ENCODE peak calls at places on chromosomes 12 and 14, in ten cellular contexts. One of them, this sample, is unnamed. For H3K4me1, the result is how much of the 10 kb centered on the place peaks cover.

GRCh38 chr12:49671051-49671765 is 36.0 kb downstream of the FMNL3 start:
- DNase-seq in psoas muscle: no peak
- DNase-seq in aorta: no peak
- DNase-seq in cardiac muscle cell: no peak
- DNase-seq in fibroblast of lung: no peak
- DNase-seq in GM23338: no peak
- DNase-seq in body of pancreas: peak
- DNase-seq in breast epithelium: no peak
- DNase-seq in SK-N-SH: no peak
- DNase-seq in naive thymus-derived CD4-positive, alpha-beta T cell: peak
- DNase-seq in this sample: no peak

GRCh38 chr12:48004039-48004940 is at the start of gene COL2A1:
- DNase-seq in psoas muscle: peak
- DNase-seq in aorta: no peak
- DNase-seq in cardiac muscle cell: peak
- DNase-seq in fibroblast of lung: peak
- DNase-seq in GM23338: peak
- DNase-seq in body of pancreas: no peak
- DNase-seq in breast epithelium: no peak
- DNase-seq in SK-N-SH: peak
- DNase-seq in naive thymus-derived CD4-positive, alpha-beta T cell: no peak
- DNase-seq in this sample: no peak

GRCh38 chr12:92297932-92298681 is 152.5 kb upstream of the BTG1 start:
- DNase-seq in psoas muscle: no peak
- DNase-seq in aorta: no peak
- DNase-seq in cardiac muscle cell: peak
- DNase-seq in fibroblast of lung: peak
- DNase-seq in GM23338: no peak
- DNase-seq in body of pancreas: peak
- DNase-seq in breast epithelium: no peak
- DNase-seq in SK-N-SH: no peak
- DNase-seq in naive thymus-derived CD4-positive, alpha-beta T cell: peak
- DNase-seq in this sample: no peak

GRCh38 chr12:77070382-77071294 is 5.3 kb upstream of the E2F7 start:
- DNase-seq in psoas muscle: no peak
- DNase-seq in aorta: no peak
- DNase-seq in cardiac muscle cell: no peak
- DNase-seq in fibroblast of lung: no peak
- DNase-seq in GM23338: no peak
- DNase-seq in body of pancreas: no peak
- DNase-seq in breast epithelium: no peak
- DNase-seq in SK-N-SH: no peak
- DNase-seq in naive thymus-derived CD4-positive, alpha-beta T cell: no peak
- DNase-seq in this sample: no peak

GRCh38 chr12:108826807-108827721 is 30.3 kb downstream of the SSH1 start:
- DNase-seq in psoas muscle: no peak
- DNase-seq in aorta: no peak
- DNase-seq in cardiac muscle cell: peak
- DNase-seq in fibroblast of lung: peak
- DNase-seq in GM23338: no peak
- DNase-seq in body of pancreas: no peak
- DNase-seq in breast epithelium: no peak
- DNase-seq in SK-N-SH: peak
- DNase-seq in naive thymus-derived CD4-positive, alpha-beta T cell: no peak
- DNase-seq in this sample: no peak

GRCh38 chr14:52313493-52313881 is 625 bp upstream of the PTGER2 start:
- DNase-seq in psoas muscle: no peak
- DNase-seq in aorta: no peak
- DNase-seq in cardiac muscle cell: peak
- DNase-seq in fibroblast of lung: peak
- DNase-seq in GM23338: peak
- DNase-seq in body of pancreas: no peak
- DNase-seq in breast epithelium: no peak
- DNase-seq in SK-N-SH: no peak
- DNase-seq in naive thymus-derived CD4-positive, alpha-beta T cell: no peak
- DNase-seq in this sample: no peak

GRCh38 chr14:55151601-55152000 is 22.5 kb downstream of the LGALS3 start:
- DNase-seq in psoas muscle: no peak
- DNase-seq in aorta: no peak
- DNase-seq in cardiac muscle cell: no peak
- DNase-seq in fibroblast of lung: no peak
- DNase-seq in GM23338: no peak
- DNase-seq in body of pancreas: no peak
- DNase-seq in breast epithelium: no peak
- DNase-seq in SK-N-SH: no peak
- DNase-seq in naive thymus-derived CD4-positive, alpha-beta T cell: no peak
- DNase-seq in this sample: no peak

GRCh38 chr12:32053881-32054624 is 52.6 kb upstream of the BICD1 start:
- DNase-seq in psoas muscle: no peak
- DNase-seq in aorta: no peak
- DNase-seq in cardiac muscle cell: no peak
- DNase-seq in fibroblast of lung: no peak
- DNase-seq in GM23338: no peak
- DNase-seq in body of pancreas: no peak
- DNase-seq in breast epithelium: no peak
- DNase-seq in SK-N-SH: no peak
- DNase-seq in naive thymus-derived CD4-positive, alpha-beta T cell: no peak
- DNase-seq in this sample: no peak

DNA sequence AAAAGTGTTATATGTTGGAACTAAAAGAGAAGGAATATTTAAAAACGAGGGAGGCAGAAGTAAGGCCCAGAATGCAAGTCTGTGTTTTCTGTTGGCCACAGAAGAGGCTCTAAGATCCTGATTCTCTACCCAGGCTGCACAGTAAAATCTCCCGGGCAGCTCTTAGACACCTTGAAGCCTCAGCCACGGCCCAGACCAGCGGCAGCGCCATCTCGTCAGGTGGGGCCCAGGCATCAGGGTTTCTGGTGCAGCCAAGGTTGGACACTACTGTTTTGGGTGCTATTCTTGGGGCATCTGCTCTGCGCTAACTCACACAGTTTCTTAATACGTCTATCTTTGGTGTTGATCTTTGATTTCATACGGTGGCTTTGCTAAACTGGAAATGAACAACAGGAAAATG is 16.8 kb downstream of the FAM181A start:
- DNase-seq in psoas muscle: no peak
- DNase-seq in aorta: no peak
- DNase-seq in cardiac muscle cell: no peak
- DNase-seq in fibroblast of lung: no peak
- DNase-seq in GM23338: no peak
- DNase-seq in body of pancreas: no peak
- DNase-seq in breast epithelium: no peak
- DNase-seq in SK-N-SH: no peak
- DNase-seq in naive thymus-derived CD4-positive, alpha-beta T cell: no peak
- DNase-seq in this sample: no peak
- H3K4me1 ChIP-seq in psoas muscle: half or more
- H3K4me1 ChIP-seq in aorta: under half
- H3K4me1 ChIP-seq in cardiac muscle cell: under half
- H3K4me1 ChIP-seq in fibroblast of lung: under half
- H3K4me1 ChIP-seq in GM23338: under half
- H3K4me1 ChIP-seq in body of pancreas: half or more
- H3K4me1 ChIP-seq in breast epithelium: under half
- H3K4me1 ChIP-seq in SK-N-SH: under half
- H3K4me1 ChIP-seq in naive thymus-derived CD4-positive, alpha-beta T cell: under half
- H3K4me1 ChIP-seq in this sample: under half

DNA sequence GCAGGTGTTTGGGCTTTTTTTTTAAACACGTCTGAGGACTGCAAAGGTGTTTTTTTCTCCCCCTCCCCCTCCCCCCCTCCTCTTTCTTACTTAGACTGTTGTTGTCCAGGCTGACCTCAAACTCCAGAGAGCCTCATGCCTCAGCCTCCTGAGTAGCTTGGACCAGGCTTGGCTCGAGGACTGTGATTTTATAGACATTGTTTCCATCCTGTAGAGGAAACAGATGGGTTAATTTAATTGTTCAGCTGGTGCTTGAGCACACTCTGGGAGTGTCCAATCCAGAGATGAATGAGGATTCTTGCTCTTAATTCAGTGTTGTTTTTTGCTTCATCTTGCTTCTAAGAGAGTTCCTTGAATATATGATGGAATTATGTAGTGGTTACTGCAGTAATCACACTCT is 42.1 kb downstream of the RASSF3 start:
- DNase-seq in psoas muscle: no peak
- DNase-seq in aorta: no peak
- DNase-seq in cardiac muscle cell: no peak
- DNase-seq in fibroblast of lung: no peak
- DNase-seq in GM23338: no peak
- DNase-seq in body of pancreas: no peak
- DNase-seq in breast epithelium: no peak
- DNase-seq in SK-N-SH: peak
- DNase-seq in naive thymus-derived CD4-positive, alpha-beta T cell: no peak
- DNase-seq in this sample: no peak
- H3K4me1 ChIP-seq in psoas muscle: under half
- H3K4me1 ChIP-seq in aorta: under half
- H3K4me1 ChIP-seq in cardiac muscle cell: under half
- H3K4me1 ChIP-seq in fibroblast of lung: under half
- H3K4me1 ChIP-seq in GM23338: under half
- H3K4me1 ChIP-seq in body of pancreas: under half
- H3K4me1 ChIP-seq in breast epithelium: under half
- H3K4me1 ChIP-seq in SK-N-SH: under half
- H3K4me1 ChIP-seq in naive thymus-derived CD4-positive, alpha-beta T cell: half or more
- H3K4me1 ChIP-seq in this sample: under half

GRCh38 chr14:64235652-64236640 is 58.2 kb downstream of the ESR2 start:
- DNase-seq in psoas muscle: no peak
- DNase-seq in aorta: no peak
- DNase-seq in cardiac muscle cell: no peak
- DNase-seq in fibroblast of lung: no peak
- DNase-seq in GM23338: no peak
- DNase-seq in body of pancreas: no peak
- DNase-seq in breast epithelium: no peak
- DNase-seq in SK-N-SH: no peak
- DNase-seq in naive thymus-derived CD4-positive, alpha-beta T cell: no peak
- DNase-seq in this sample: no peak

GRCh38 chr14:64232095-64232830 is 61.9 kb downstream of the ESR2 start:
- DNase-seq in psoas muscle: peak
- DNase-seq in aorta: no peak
- DNase-seq in cardiac muscle cell: peak
- DNase-seq in fibroblast of lung: peak
- DNase-seq in GM23338: no peak
- DNase-seq in body of pancreas: no peak
- DNase-seq in breast epithelium: no peak
- DNase-seq in SK-N-SH: no peak
- DNase-seq in naive thymus-derived CD4-positive, alpha-beta T cell: no peak
- DNase-seq in this sample: no peak

GRCh38 chr14:64232944-64233343 is 61.2 kb downstream of the ESR2 start:
- DNase-seq in psoas muscle: no peak
- DNase-seq in aorta: no peak
- DNase-seq in cardiac muscle cell: no peak
- DNase-seq in fibroblast of lung: no peak
- DNase-seq in GM23338: no peak
- DNase-seq in body of pancreas: no peak
- DNase-seq in breast epithelium: no peak
- DNase-seq in SK-N-SH: no peak
- DNase-seq in naive thymus-derived CD4-positive, alpha-beta T cell: no peak
- DNase-seq in this sample: no peak

GRCh38 chr14:64233791-64234190 is 60.4 kb downstream of the ESR2 start:
- DNase-seq in psoas muscle: no peak
- DNase-seq in aorta: no peak
- DNase-seq in cardiac muscle cell: no peak
- DNase-seq in fibroblast of lung: no peak
- DNase-seq in GM23338: no peak
- DNase-seq in body of pancreas: no peak
- DNase-seq in breast epithelium: no peak
- DNase-seq in SK-N-SH: no peak
- DNase-seq in naive thymus-derived CD4-positive, alpha-beta T cell: no peak
- DNase-seq in this sample: no peak

DNA sequence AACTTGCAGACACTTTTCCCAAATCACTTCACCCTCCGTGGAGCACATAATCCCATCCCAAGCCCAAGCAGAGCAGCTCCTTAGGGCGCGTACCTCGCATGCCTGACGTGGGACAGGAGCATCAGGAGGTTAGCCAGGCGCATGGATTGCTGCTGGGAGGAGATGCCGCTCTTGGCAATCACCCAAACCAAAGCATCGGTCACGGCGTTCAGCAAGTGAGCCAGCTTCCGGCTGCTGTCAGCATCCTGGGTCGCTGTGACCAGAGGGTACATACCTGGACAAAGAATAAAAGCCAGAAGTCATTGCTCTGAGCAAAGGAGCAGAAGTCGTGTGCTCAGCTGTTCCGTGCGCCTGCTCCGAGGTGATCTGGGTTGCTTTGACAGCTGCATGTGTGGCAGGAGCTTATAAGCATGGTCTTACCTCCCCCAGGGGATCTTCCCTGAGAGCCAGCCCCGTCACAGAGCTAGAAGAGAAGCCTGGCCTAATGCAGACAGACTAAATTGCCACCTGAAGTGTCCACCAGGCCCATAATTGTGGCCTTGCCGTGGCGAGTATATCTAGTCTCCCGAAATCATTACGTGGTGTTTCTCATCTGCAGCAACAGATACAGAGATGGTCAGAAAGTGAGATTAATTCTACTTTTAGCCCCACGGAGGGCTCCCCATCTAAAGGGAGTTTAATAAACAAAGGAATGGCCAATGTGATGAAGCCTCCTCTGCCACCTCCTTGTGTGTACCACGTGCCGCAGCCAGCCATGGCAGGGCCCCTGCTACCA is 59.1 kb downstream of the ESR2 start:
- DNase-seq in psoas muscle: peak
- DNase-seq in aorta: no peak
- DNase-seq in cardiac muscle cell: peak
- DNase-seq in fibroblast of lung: peak
- DNase-seq in GM23338: no peak
- DNase-seq in body of pancreas: peak
- DNase-seq in breast epithelium: peak
- DNase-seq in SK-N-SH: peak
- DNase-seq in naive thymus-derived CD4-positive, alpha-beta T cell: no peak
- DNase-seq in this sample: no peak
- H3K4me1 ChIP-seq in psoas muscle: under half
- H3K4me1 ChIP-seq in aorta: under half
- H3K4me1 ChIP-seq in cardiac muscle cell: under half
- H3K4me1 ChIP-seq in fibroblast of lung: under half
- H3K4me1 ChIP-seq in GM23338: under half
- H3K4me1 ChIP-seq in body of pancreas: under half
- H3K4me1 ChIP-seq in breast epithelium: under half
- H3K4me1 ChIP-seq in SK-N-SH: under half
- H3K4me1 ChIP-seq in naive thymus-derived CD4-positive, alpha-beta T cell: under half
- H3K4me1 ChIP-seq in this sample: under half

GRCh38 chr14:22841311-22841710 is 4.9 kb downstream of the MMP14 start:
- DNase-seq in psoas muscle: no peak
- DNase-seq in aorta: peak
- DNase-seq in cardiac muscle cell: no peak
- DNase-seq in fibroblast of lung: no peak
- DNase-seq in GM23338: no peak
- DNase-seq in body of pancreas: no peak
- DNase-seq in breast epithelium: no peak
- DNase-seq in SK-N-SH: no peak
- DNase-seq in naive thymus-derived CD4-positive, alpha-beta T cell: no peak
- DNase-seq in this sample: no peak

GRCh38 chr14:22844221-22845102 is 8.1 kb downstream of the MMP14 start:
- DNase-seq in psoas muscle: no peak
- DNase-seq in aorta: peak
- DNase-seq in cardiac muscle cell: no peak
- DNase-seq in fibroblast of lung: no peak
- DNase-seq in GM23338: no peak
- DNase-seq in body of pancreas: no peak
- DNase-seq in breast epithelium: no peak
- DNase-seq in SK-N-SH: no peak
- DNase-seq in naive thymus-derived CD4-positive, alpha-beta T cell: no peak
- DNase-seq in this sample: no peak

GRCh38 chr14:22841769-22842168 is 5.4 kb downstream of the MMP14 start:
- DNase-seq in psoas muscle: no peak
- DNase-seq in aorta: peak
- DNase-seq in cardiac muscle cell: no peak
- DNase-seq in fibroblast of lung: no peak
- DNase-seq in GM23338: no peak
- DNase-seq in body of pancreas: no peak
- DNase-seq in breast epithelium: no peak
- DNase-seq in SK-N-SH: no peak
- DNase-seq in naive thymus-derived CD4-positive, alpha-beta T cell: no peak
- DNase-seq in this sample: no peak

GRCh38 chr14:22843123-22843925 is 6.9 kb downstream of the MMP14 start:
- DNase-seq in psoas muscle: no peak
- DNase-seq in aorta: peak
- DNase-seq in cardiac muscle cell: no peak
- DNase-seq in fibroblast of lung: no peak
- DNase-seq in GM23338: no peak
- DNase-seq in body of pancreas: no peak
- DNase-seq in breast epithelium: no peak
- DNase-seq in SK-N-SH: no peak
- DNase-seq in naive thymus-derived CD4-positive, alpha-beta T cell: no peak
- DNase-seq in this sample: no peak

DNA sequence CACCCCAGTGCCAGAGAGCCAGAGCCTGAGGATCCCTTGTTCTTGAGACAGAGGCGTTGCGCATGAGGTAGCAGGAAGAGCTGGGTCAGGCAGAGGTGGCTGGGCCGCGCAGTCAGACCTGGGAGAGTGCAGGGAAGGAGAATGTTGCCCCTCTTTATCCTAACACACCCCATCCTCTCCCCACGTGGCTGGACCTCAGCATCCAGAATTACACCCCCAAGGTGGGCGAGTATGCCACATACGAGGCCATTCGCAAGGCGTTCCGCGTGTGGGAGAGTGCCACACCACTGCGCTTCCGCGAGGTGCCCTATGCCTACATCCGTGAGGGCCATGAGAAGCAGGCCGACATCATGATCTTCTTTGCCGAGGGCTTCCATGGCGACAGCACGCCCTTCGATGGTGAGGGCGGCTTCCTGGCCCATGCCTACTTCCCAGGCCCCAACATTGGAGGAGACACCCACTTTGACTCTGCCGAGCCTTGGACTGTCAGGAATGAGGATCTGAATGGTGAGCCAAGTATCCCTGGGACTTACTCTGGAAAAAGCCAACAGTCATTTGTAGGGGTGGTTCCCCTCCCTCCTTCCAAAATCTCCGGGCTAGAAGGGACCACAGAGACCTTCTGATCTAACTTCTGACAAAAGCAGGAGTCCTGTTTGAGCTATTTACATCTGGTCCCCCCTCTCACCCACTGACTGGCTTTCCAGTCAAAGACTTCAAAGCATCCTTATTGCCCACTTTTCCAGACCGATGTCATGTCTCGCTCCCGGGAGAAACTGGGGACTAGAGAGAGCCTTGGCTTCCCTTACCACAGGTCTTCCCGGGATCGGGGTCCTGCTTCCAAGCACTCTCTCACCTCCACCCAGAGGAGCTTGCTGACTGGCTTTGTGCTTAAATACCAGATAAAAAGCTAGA is 6.1 kb downstream of the MMP14 start:
- DNase-seq in psoas muscle: no peak
- DNase-seq in aorta: peak
- DNase-seq in cardiac muscle cell: no peak
- DNase-seq in fibroblast of lung: no peak
- DNase-seq in GM23338: no peak
- DNase-seq in body of pancreas: no peak
- DNase-seq in breast epithelium: no peak
- DNase-seq in SK-N-SH: no peak
- DNase-seq in naive thymus-derived CD4-positive, alpha-beta T cell: no peak
- DNase-seq in this sample: no peak
- H3K4me1 ChIP-seq in psoas muscle: under half
- H3K4me1 ChIP-seq in aorta: under half
- H3K4me1 ChIP-seq in cardiac muscle cell: under half
- H3K4me1 ChIP-seq in fibroblast of lung: under half
- H3K4me1 ChIP-seq in GM23338: under half
- H3K4me1 ChIP-seq in body of pancreas: under half
- H3K4me1 ChIP-seq in breast epithelium: under half
- H3K4me1 ChIP-seq in SK-N-SH: under half
- H3K4me1 ChIP-seq in naive thymus-derived CD4-positive, alpha-beta T cell: under half
- H3K4me1 ChIP-seq in this sample: half or more